ENCODE peak calls at places on chromosomes 5 and 9, in four cellular contexts. K is WTC11, P is GM12878, X is K562. L is an unnamed sample.

GRCh38 chr5:24225051-24225450 is 419.7 kb downstream of the CDH10 start:
- DNase-seq in X (no peak), K (no peak), P (no peak), L (no peak)

GRCh38 chr5:142170254-142170953 is 61.8 kb downstream of the NDFIP1 start:
- DNase-seq in X (no peak), K (no peak), P (no peak), L (no peak)

GRCh38 chr9:113803811-113804589 is 72.1 kb upstream of the ZNF618 start:
- DNase-seq in X (no peak), P (no peak), K (no peak), L (no peak)

GRCh38 chr5:96146675-96147074 is 185.0 kb upstream of the ELL2 start:
- DNase-seq in P (peak; percentile 27), K (no peak), X (peak; percentile 11), L (no peak)

GRCh38 chr5:52964138-52964537 is 25.0 kb upstream of the ITGA2 start:
- DNase-seq in P (no peak), K (no peak), X (no peak), L (peak; percentile 34)

GRCh38 chr5:74767579-74767913 is 497 bp downstream of the NSA2 start:
- DNase-seq in K (no peak), P (no peak), X (peak; percentile 36), L (peak; percentile 16)

GRCh38 chr5:96930058-96930457 is 5.8 kb upstream of the LNPEP start:
- DNase-seq in X (no peak), P (no peak), K (no peak), L (no peak)

GRCh38 chr5:131513780-131514179 is 121.2 kb downstream of the RAPGEF6 start:
- DNase-seq in X (no peak), K (no peak), P (no peak), L (no peak)

GRCh38 chr5:14416709-14417108 is 164.9 kb upstream of the OTULINL start:
- DNase-seq in X (no peak), K (no peak), P (no peak), L (no peak)
- TF ChIP-seq ETV6 in X (no peak), K (no peak), P (no peak), L (no peak)

GRCh38 chr5:172344855-172345254 is 61.3 kb upstream of the UBTD2 start:
- DNase-seq in X (no peak), K (no peak), P (no peak), L (no peak)

GRCh38 chr5:172350212-172351181 is 66.9 kb upstream of the UBTD2 start:
- DNase-seq in K (no peak), P (no peak), X (no peak), L (no peak)

GRCh38 chr5:172345886-172346285 is 62.3 kb upstream of the UBTD2 start:
- DNase-seq in K (no peak), P (no peak), X (no peak), L (no peak)

GRCh38 chr5:172348084-172348483 is 64.5 kb upstream of the UBTD2 start:
- DNase-seq in K (no peak), X (no peak), P (no peak), L (no peak)

GRCh38 chr5:172347653-172348052 is 64.1 kb upstream of the UBTD2 start:
- DNase-seq in K (no peak), X (no peak), P (no peak), L (no peak)
- TF ChIP-seq ETV6 in K (no peak), X (no peak), P (no peak), L (no peak)

GRCh38 chr5:92017786-92018185 is 634.7 kb upstream of the ARRDC3 start:
- DNase-seq in P (no peak), K (no peak), X (no peak), L (no peak)
- TF ChIP-seq ETV6 in P (no peak), K (no peak), X (no peak), L (no peak)

DNA sequence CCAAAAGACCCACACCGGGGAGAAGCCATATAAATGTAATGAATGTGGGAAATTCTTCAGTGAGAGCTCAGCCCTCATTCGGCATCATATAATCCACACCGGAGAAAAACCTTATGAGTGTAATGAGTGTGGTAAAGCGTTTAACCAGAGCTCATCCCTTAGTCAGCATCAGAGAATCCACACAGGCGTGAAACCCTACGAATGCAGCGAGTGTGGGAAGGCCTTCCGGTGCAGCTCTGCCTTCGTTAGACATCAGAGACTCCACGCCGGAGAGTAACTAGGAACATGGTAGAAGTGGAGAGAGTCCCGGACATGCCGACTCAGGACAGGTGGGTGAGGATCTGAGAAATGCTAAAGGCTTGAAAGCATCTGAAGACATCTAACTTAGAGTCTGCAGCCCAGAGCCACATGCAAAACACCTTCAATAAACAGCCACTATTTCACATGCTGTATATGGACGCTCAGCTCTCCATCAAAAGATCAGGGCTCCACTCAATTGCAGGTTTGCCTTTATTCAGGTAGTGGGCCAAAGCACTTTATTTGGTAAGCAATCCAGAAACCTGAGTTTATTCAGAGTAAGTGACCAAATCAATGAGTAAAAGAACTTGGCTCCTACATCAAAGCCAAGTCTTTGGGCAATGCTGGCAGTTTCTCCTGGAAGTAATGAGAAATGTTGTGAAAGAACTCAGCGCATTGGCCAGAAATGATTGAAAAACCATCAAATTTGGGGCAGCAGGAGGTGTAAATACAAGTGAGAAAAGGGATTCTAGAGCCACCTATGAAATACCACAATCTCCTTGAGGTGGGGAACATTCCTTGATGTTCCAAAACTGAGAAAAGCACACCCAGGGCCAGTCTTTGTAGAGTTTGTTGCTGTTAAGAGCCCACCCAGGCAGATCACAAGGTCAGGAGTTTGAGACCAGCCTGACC is 6.0 kb downstream of the RPL12 start:
- DNase-seq in K (no peak), P (no peak), X (no peak), L (no peak)
- TF ChIP-seq ETV6 in K (no peak), P (no peak), X (no peak), L (no peak)